ENCODE peak calls at places on chromosomes 3 and 15, in eight cellular contexts. One of them, this sample, is unnamed.
A peak's percentile ranks its signal among the peaks of the same experiment; 100 is the strongest.

GRCh38 chr15:78067328-78068241 is 9.9 kb downstream of the TBC1D2B start:
- DNase-seq in T47D: no peak
- DNase-seq in EL: peak; percentile 64
- DNase-seq in neural progenitor cell: no peak
- DNase-seq in ovary: no peak
- DNase-seq in neuronal stem cell: no peak
- DNase-seq in adrenal gland: peak; percentile 70
- DNase-seq in upper lobe of right lung: no peak
- DNase-seq in this sample: no peak

GRCh38 chr3:36521007-36521379 is 140.7 kb downstream of the STAC start:
- DNase-seq in T47D: no peak
- DNase-seq in EL: no peak
- DNase-seq in neural progenitor cell: no peak
- DNase-seq in ovary: no peak
- DNase-seq in neuronal stem cell: no peak
- DNase-seq in adrenal gland: no peak
- DNase-seq in upper lobe of right lung: no peak
- DNase-seq in this sample: no peak

GRCh38 chr3:58018892-58019291 is 10.7 kb downstream of the FLNB start:
- DNase-seq in T47D: no peak
- DNase-seq in EL: no peak
- DNase-seq in neural progenitor cell: no peak
- DNase-seq in ovary: no peak
- DNase-seq in neuronal stem cell: no peak
- DNase-seq in adrenal gland: no peak
- DNase-seq in upper lobe of right lung: no peak
- DNase-seq in this sample: no peak

GRCh38 chr3:61117045-61117898 is 134.0 kb downstream of the FHIT start:
- DNase-seq in T47D: no peak
- DNase-seq in EL: no peak
- DNase-seq in neural progenitor cell: no peak
- DNase-seq in ovary: no peak
- DNase-seq in neuronal stem cell: no peak
- DNase-seq in adrenal gland: no peak
- DNase-seq in upper lobe of right lung: no peak
- DNase-seq in this sample: no peak

GRCh38 chr15:34828145-34828911 is 33.0 kb upstream of the ACTC1 start:
- DNase-seq in T47D: no peak
- DNase-seq in EL: no peak
- DNase-seq in neural progenitor cell: no peak
- DNase-seq in ovary: no peak
- DNase-seq in neuronal stem cell: no peak
- DNase-seq in adrenal gland: no peak
- DNase-seq in upper lobe of right lung: no peak
- DNase-seq in this sample: no peak

GRCh38 chr3:174329321-174329720 is 529.8 kb upstream of the NAALADL2 start:
- DNase-seq in T47D: no peak
- DNase-seq in EL: peak; percentile 91
- DNase-seq in neural progenitor cell: no peak
- DNase-seq in ovary: no peak
- DNase-seq in neuronal stem cell: no peak
- DNase-seq in adrenal gland: no peak
- DNase-seq in upper lobe of right lung: no peak
- DNase-seq in this sample: no peak

GRCh38 chr15:39318231-39318630 is 262.6 kb upstream of the THBS1 start:
- DNase-seq in T47D: no peak
- DNase-seq in EL: no peak
- DNase-seq in neural progenitor cell: no peak
- DNase-seq in ovary: no peak
- DNase-seq in neuronal stem cell: no peak
- DNase-seq in adrenal gland: no peak
- DNase-seq in upper lobe of right lung: no peak
- DNase-seq in this sample: no peak

GRCh38 chr3:124429129-124429815 is 301.0 kb upstream of the UMPS start:
- DNase-seq in T47D: peak; percentile 81
- DNase-seq in EL: peak; percentile 90
- DNase-seq in neural progenitor cell: no peak
- DNase-seq in ovary: no peak
- DNase-seq in neuronal stem cell: no peak
- DNase-seq in adrenal gland: no peak
- DNase-seq in upper lobe of right lung: no peak
- DNase-seq in this sample: no peak

GRCh38 chr3:140753865-140754754 is 76.2 kb downstream of the TRIM42 start:
- DNase-seq in T47D: no peak
- DNase-seq in EL: no peak
- DNase-seq in neural progenitor cell: no peak
- DNase-seq in ovary: no peak
- DNase-seq in neuronal stem cell: no peak
- DNase-seq in adrenal gland: no peak
- DNase-seq in upper lobe of right lung: no peak
- DNase-seq in this sample: no peak

GRCh38 chr3:4977001-4977888 is 2.0 kb upstream of the BHLHE40 start:
- DNase-seq in T47D: peak; percentile 88
- DNase-seq in EL: peak; percentile 80
- DNase-seq in neural progenitor cell: peak; percentile 64
- DNase-seq in ovary: peak; percentile 88
- DNase-seq in neuronal stem cell: no peak
- DNase-seq in adrenal gland: peak; percentile 94
- DNase-seq in upper lobe of right lung: peak; percentile 91
- DNase-seq in this sample: peak; percentile 68

GRCh38 chr3:193826126-193826795 is 233.3 kb downstream of the OPA1 start:
- DNase-seq in T47D: no peak
- DNase-seq in EL: peak; percentile 39
- DNase-seq in neural progenitor cell: no peak
- DNase-seq in ovary: peak; percentile 60
- DNase-seq in neuronal stem cell: no peak
- DNase-seq in adrenal gland: peak; percentile 84
- DNase-seq in upper lobe of right lung: no peak
- DNase-seq in this sample: no peak

GRCh38 chr3:130084581-130084980 is 3.0 kb downstream of the ALG1L2 start:
- DNase-seq in T47D: no peak
- DNase-seq in EL: no peak
- DNase-seq in neural progenitor cell: no peak
- DNase-seq in ovary: no peak
- DNase-seq in neuronal stem cell: no peak
- DNase-seq in adrenal gland: no peak
- DNase-seq in upper lobe of right lung: no peak
- DNase-seq in this sample: no peak

GRCh38 chr15:47987908-47988532 is 132.8 kb upstream of the SLC24A5 start:
- DNase-seq in T47D: peak; percentile 75
- DNase-seq in EL: peak; percentile 49
- DNase-seq in neural progenitor cell: peak; percentile 84
- DNase-seq in ovary: peak; percentile 34
- DNase-seq in neuronal stem cell: peak; percentile 50
- DNase-seq in adrenal gland: peak; percentile 45
- DNase-seq in upper lobe of right lung: no peak
- DNase-seq in this sample: peak; percentile 62

GRCh38 chr15:81080946-81081345 is 53.1 kb upstream of the CFAP161 start:
- DNase-seq in T47D: no peak
- DNase-seq in EL: no peak
- DNase-seq in neural progenitor cell: no peak
- DNase-seq in ovary: no peak
- DNase-seq in neuronal stem cell: no peak
- DNase-seq in adrenal gland: no peak
- DNase-seq in upper lobe of right lung: no peak
- DNase-seq in this sample: no peak